ENCODE peak calls at places on chromosomes 12 and 14, in eight cellular contexts. One of them, this sample, is unnamed.

GRCh38 chr14:75523771-75524171 is 1.5 kb downstream of the BATF start:
- DNase-seq in H1: no peak
- DNase-seq in tibial nerve: peak; percentile 12
- DNase-seq in ovary: no peak
- DNase-seq in Peyer's patch: peak; percentile 51
- DNase-seq in heart left ventricle: no peak
- DNase-seq in HCT116: no peak
- DNase-seq in body of pancreas: no peak
- DNase-seq in this sample: no peak

GRCh38 chr12:90939382-90939781 is 15.6 kb downstream of the CCER1 start:
- DNase-seq in H1: no peak
- DNase-seq in HCT116: no peak
- DNase-seq in tibial nerve: no peak
- DNase-seq in heart left ventricle: no peak
- DNase-seq in ovary: no peak
- DNase-seq in body of pancreas: no peak
- DNase-seq in Peyer's patch: no peak
- DNase-seq in this sample: no peak

GRCh38 chr14:59303216-59303615 is 114.7 kb downstream of the DAAM1 start:
- DNase-seq in body of pancreas: no peak
- DNase-seq in ovary: no peak
- DNase-seq in tibial nerve: no peak
- DNase-seq in H1: no peak
- DNase-seq in HCT116: no peak
- DNase-seq in Peyer's patch: no peak
- DNase-seq in heart left ventricle: no peak
- DNase-seq in this sample: no peak

GRCh38 chr12:20196767-20197166 is 171.6 kb upstream of the PDE3A start:
- DNase-seq in HCT116: no peak
- DNase-seq in tibial nerve: no peak
- DNase-seq in heart left ventricle: no peak
- DNase-seq in body of pancreas: no peak
- DNase-seq in ovary: no peak
- DNase-seq in H1: no peak
- DNase-seq in Peyer's patch: no peak
- DNase-seq in this sample: no peak

GRCh38 chr12:50799908-50800307 is 36.0 kb downstream of the ATF1 start:
- DNase-seq in tibial nerve: no peak
- DNase-seq in HCT116: no peak
- DNase-seq in H1: no peak
- DNase-seq in heart left ventricle: no peak
- DNase-seq in ovary: no peak
- DNase-seq in body of pancreas: no peak
- DNase-seq in Peyer's patch: no peak
- DNase-seq in this sample: no peak

GRCh38 chr14:100213587-100213955 is 25.4 kb upstream of the YY1 start:
- DNase-seq in ovary: no peak
- DNase-seq in tibial nerve: no peak
- DNase-seq in HCT116: no peak
- DNase-seq in body of pancreas: no peak
- DNase-seq in Peyer's patch: no peak
- DNase-seq in H1: no peak
- DNase-seq in heart left ventricle: no peak
- DNase-seq in this sample: no peak

GRCh38 chr12:3453947-3454675 is 36.9 kb upstream of the PRMT8 start:
- DNase-seq in tibial nerve: no peak
- DNase-seq in HCT116: peak; percentile 70
- DNase-seq in body of pancreas: no peak
- DNase-seq in heart left ventricle: no peak
- DNase-seq in Peyer's patch: no peak
- DNase-seq in H1: no peak
- DNase-seq in ovary: no peak
- DNase-seq in this sample: no peak

GRCh38 chr12:16175893-16176292 is 101.6 kb downstream of the SLC15A5 start:
- DNase-seq in heart left ventricle: no peak
- DNase-seq in Peyer's patch: no peak
- DNase-seq in tibial nerve: no peak
- DNase-seq in H1: no peak
- DNase-seq in ovary: no peak
- DNase-seq in HCT116: no peak
- DNase-seq in body of pancreas: no peak
- DNase-seq in this sample: no peak

GRCh38 chr12:16021026-16021425 is 109.9 kb downstream of the DERA start:
- DNase-seq in HCT116: no peak
- DNase-seq in body of pancreas: no peak
- DNase-seq in H1: no peak
- DNase-seq in ovary: no peak
- DNase-seq in Peyer's patch: no peak
- DNase-seq in tibial nerve: no peak
- DNase-seq in heart left ventricle: no peak
- DNase-seq in this sample: no peak

GRCh38 chr12:63090716-63091115 is 60.3 kb downstream of the AVPR1A start:
- DNase-seq in ovary: no peak
- DNase-seq in HCT116: no peak
- DNase-seq in Peyer's patch: no peak
- DNase-seq in heart left ventricle: no peak
- DNase-seq in body of pancreas: no peak
- DNase-seq in tibial nerve: no peak
- DNase-seq in H1: no peak
- DNase-seq in this sample: no peak

GRCh38 chr14:31939934-31940333 is 137.2 kb upstream of the ARHGAP5 start:
- DNase-seq in H1: no peak
- DNase-seq in heart left ventricle: no peak
- DNase-seq in Peyer's patch: no peak
- DNase-seq in HCT116: no peak
- DNase-seq in body of pancreas: no peak
- DNase-seq in ovary: no peak
- DNase-seq in tibial nerve: no peak
- DNase-seq in this sample: no peak

GRCh38 chr12:47360771-47361388 is 281.1 kb upstream of the AMIGO2 start:
- DNase-seq in tibial nerve: no peak
- DNase-seq in H1: no peak
- DNase-seq in Peyer's patch: peak; percentile 62
- DNase-seq in HCT116: no peak
- DNase-seq in ovary: no peak
- DNase-seq in body of pancreas: no peak
- DNase-seq in heart left ventricle: no peak
- DNase-seq in this sample: no peak

DNA sequence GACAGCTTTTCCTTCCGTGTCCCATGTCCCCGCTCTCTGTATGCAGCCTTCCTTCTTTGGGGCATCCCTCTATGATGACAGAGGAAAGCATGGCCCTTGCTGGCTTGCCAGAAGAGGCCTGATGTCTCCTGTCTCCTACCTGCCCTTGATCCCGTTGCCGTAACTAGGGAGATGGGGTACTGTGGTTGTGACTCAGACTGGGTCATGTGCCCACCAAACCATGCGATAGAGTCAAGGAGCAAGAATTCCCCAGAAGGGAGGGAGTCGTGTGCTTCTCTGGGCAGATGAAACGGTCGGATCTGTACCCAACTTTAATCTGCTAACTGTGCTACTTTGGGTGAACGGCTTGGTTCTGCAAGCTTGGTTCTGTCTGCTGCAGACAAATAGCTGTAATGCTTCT is 99.1 kb upstream of the DYNC1H1 start:
- DNase-seq in ovary: no peak
- DNase-seq in HCT116: no peak
- DNase-seq in H1: no peak
- DNase-seq in tibial nerve: no peak
- DNase-seq in Peyer's patch: no peak
- DNase-seq in heart left ventricle: no peak
- DNase-seq in body of pancreas: no peak
- DNase-seq in this sample: no peak
- TF ChIP-seq POLR2A in ovary: no peak
- TF ChIP-seq POLR2A in HCT116: no peak
- TF ChIP-seq POLR2A in H1: no peak
- TF ChIP-seq POLR2A in tibial nerve: no peak
- TF ChIP-seq POLR2A in Peyer's patch: no peak
- TF ChIP-seq POLR2A in heart left ventricle: no peak
- TF ChIP-seq POLR2A in body of pancreas: no peak
- TF ChIP-seq POLR2A in this sample: no peak

GRCh38 chr14:104754213-104754851 is 1.4 kb downstream of the SIVA1 start:
- DNase-seq in body of pancreas: no peak
- DNase-seq in H1: no peak
- DNase-seq in HCT116: no peak
- DNase-seq in ovary: no peak
- DNase-seq in heart left ventricle: no peak
- DNase-seq in Peyer's patch: no peak
- DNase-seq in tibial nerve: no peak
- DNase-seq in this sample: no peak
- TF ChIP-seq POLR2A in body of pancreas: no peak
- TF ChIP-seq POLR2A in H1: no peak
- TF ChIP-seq POLR2A in HCT116: no peak
- TF ChIP-seq POLR2A in ovary: no peak
- TF ChIP-seq POLR2A in heart left ventricle: no peak
- TF ChIP-seq POLR2A in Peyer's patch: no peak
- TF ChIP-seq POLR2A in tibial nerve: no peak
- TF ChIP-seq POLR2A in this sample: no peak

DNA sequence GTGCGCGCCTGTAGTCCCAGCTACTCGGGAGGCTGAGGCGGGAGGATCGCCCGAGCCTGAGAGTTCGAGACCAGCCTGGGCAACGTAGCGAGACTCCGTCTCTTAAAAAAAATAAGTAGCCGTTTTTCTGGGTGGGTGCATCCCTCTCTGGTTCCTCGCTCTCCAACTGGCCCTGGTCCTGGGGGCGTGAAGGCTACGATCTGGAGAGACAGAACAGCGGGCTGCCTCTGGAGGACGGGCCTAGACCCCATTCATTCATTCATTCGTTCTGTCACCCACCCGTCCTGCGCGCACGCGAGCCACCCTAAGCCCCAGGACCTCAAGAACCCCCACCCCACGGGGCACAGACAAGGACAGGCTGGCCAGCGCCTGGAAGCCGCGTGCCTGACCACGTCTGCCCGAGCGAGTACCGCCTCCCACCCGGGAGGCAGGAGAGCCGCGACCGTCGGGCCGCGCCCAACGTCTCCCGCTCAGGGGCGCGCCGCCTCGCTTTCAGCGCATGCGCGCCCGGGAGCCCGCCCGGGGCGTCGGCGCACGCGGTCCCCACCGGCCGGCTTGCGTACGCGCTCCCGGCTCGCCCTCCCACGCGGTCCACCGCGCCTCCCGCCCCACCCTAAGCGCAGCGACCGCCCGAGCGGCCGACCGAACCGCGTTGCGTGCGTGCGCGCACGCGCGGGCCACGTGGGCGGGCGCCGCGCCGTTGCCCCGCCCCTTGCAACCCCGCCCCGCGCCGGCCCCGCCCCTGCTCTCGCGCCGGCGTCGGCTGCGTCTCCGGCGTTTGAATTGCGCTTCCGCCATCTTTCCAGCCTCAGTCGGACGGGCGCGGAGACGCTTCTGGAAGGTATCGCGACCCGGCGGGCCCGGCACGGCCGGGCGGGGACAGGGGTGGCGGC is at the start of gene RAN:
- DNase-seq in tibial nerve: peak; percentile 60
- DNase-seq in heart left ventricle: peak; percentile 94
- DNase-seq in body of pancreas: peak; percentile 93
- DNase-seq in HCT116: peak; percentile 84
- DNase-seq in H1: peak; percentile 87
- DNase-seq in Peyer's patch: peak; percentile 96
- DNase-seq in ovary: peak; percentile 91
- DNase-seq in this sample: peak; percentile 94
- TF ChIP-seq POLR2A in tibial nerve: peak; percentile 65
- TF ChIP-seq POLR2A in heart left ventricle: no peak
- TF ChIP-seq POLR2A in body of pancreas: peak; percentile 68
- TF ChIP-seq POLR2A in HCT116: peak; percentile 64
- TF ChIP-seq POLR2A in H1: peak; percentile 90
- TF ChIP-seq POLR2A in Peyer's patch: no peak
- TF ChIP-seq POLR2A in ovary: peak; percentile 41
- TF ChIP-seq POLR2A in this sample: peak; percentile 81

DNA sequence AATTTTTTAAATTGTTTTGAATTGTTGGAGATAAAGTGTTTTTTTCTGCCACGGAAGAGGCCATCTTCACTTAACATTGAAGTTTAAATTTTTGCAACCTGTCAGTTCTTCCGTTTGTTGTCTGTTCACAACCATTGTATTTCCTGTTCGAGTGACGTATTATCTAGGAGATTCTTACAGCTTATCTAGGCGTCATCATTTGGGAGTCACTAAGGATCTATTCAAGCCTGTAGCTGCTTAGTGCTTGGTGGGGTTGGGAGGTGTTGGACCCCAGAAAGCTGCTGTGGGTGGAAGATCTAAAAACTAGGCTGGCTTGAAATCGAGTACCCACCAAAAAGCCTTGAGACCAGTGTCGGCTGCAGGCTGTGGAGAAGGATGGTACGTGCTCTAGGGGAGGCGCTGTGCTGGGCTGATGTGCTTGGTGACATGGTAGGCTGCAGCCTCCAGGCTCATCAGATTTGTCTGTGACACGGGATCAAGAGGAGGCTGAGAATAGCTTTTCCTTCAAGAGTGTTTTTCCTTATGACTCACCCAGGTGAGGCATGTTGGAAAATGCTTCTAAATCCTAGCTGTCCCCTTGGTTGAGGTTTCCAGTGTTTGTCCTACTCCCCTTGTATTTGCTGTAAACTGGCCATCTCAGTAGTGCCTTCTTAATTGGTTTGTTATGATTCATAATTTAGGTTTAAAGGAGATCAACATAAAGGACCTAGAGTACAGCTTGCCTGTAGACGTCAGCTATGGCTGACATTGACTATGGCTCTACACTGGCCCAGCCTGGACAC is 57.8 kb downstream of the ATG14 start:
- DNase-seq in H1: peak; percentile 45
- DNase-seq in HCT116: peak; percentile 2
- DNase-seq in body of pancreas: no peak
- DNase-seq in ovary: no peak
- DNase-seq in Peyer's patch: no peak
- DNase-seq in tibial nerve: no peak
- DNase-seq in heart left ventricle: no peak
- DNase-seq in this sample: no peak
- TF ChIP-seq POLR2A in H1: no peak
- TF ChIP-seq POLR2A in HCT116: no peak
- TF ChIP-seq POLR2A in body of pancreas: no peak
- TF ChIP-seq POLR2A in ovary: no peak
- TF ChIP-seq POLR2A in Peyer's patch: no peak
- TF ChIP-seq POLR2A in tibial nerve: no peak
- TF ChIP-seq POLR2A in heart left ventricle: no peak
- TF ChIP-seq POLR2A in this sample: no peak